ENCODE peak calls at places on chromosomes 13 and 19, in six cellular contexts. One of them, this sample, is unnamed. For H3K4me1, the result is how much of the 10 kb centered on the place peaks cover.

GRCh38 chr19:29560313-29561075 is 34.7 kb downstream of the VSTM2B start:
- DNase-seq in right lobe of liver: no peak
- DNase-seq in endothelial cell of umbilical vein: no peak
- DNase-seq in HCT116: no peak
- DNase-seq in suprapubic skin: no peak
- DNase-seq in ovary: no peak
- DNase-seq in this sample: no peak

GRCh38 chr19:7447648-7448047 is 41.2 kb downstream of the PEX11G start:
- DNase-seq in right lobe of liver: no peak
- DNase-seq in endothelial cell of umbilical vein: no peak
- DNase-seq in HCT116: no peak
- DNase-seq in suprapubic skin: no peak
- DNase-seq in ovary: no peak
- DNase-seq in this sample: no peak

GRCh38 chr13:26562538-26562890 is 5.0 kb downstream of the WASF3 start:
- DNase-seq in right lobe of liver: no peak
- DNase-seq in endothelial cell of umbilical vein: no peak
- DNase-seq in HCT116: no peak
- DNase-seq in suprapubic skin: no peak
- DNase-seq in ovary: no peak
- DNase-seq in this sample: no peak

GRCh38 chr19:9941646-9942045 is 5.3 kb upstream of the OLFM2 start:
- DNase-seq in right lobe of liver: no peak
- DNase-seq in endothelial cell of umbilical vein: no peak
- DNase-seq in HCT116: no peak
- DNase-seq in suprapubic skin: no peak
- DNase-seq in ovary: no peak
- DNase-seq in this sample: no peak

GRCh38 chr19:11111771-11112144 is 22.5 kb downstream of the LDLR start:
- DNase-seq in right lobe of liver: no peak
- DNase-seq in endothelial cell of umbilical vein: no peak
- DNase-seq in HCT116: no peak
- DNase-seq in suprapubic skin: no peak
- DNase-seq in ovary: no peak
- DNase-seq in this sample: no peak

GRCh38 chr13:74206061-74206561 is 71.9 kb upstream of the KLF12 start:
- DNase-seq in right lobe of liver: no peak
- DNase-seq in endothelial cell of umbilical vein: no peak
- DNase-seq in HCT116: no peak
- DNase-seq in suprapubic skin: no peak
- DNase-seq in ovary: no peak
- DNase-seq in this sample: no peak

GRCh38 chr19:11422163-11423068 is 3.3 kb upstream of the RGL3 start:
- DNase-seq in right lobe of liver: peak
- DNase-seq in endothelial cell of umbilical vein: peak
- DNase-seq in HCT116: no peak
- DNase-seq in suprapubic skin: peak
- DNase-seq in ovary: peak
- DNase-seq in this sample: peak

GRCh38 chr19:29421186-29421525 is 104.6 kb upstream of the VSTM2B start:
- DNase-seq in right lobe of liver: no peak
- DNase-seq in endothelial cell of umbilical vein: no peak
- DNase-seq in HCT116: no peak
- DNase-seq in suprapubic skin: no peak
- DNase-seq in ovary: no peak
- DNase-seq in this sample: no peak

GRCh38 chr13:74305876-74306275 is 171.7 kb upstream of the KLF12 start:
- DNase-seq in right lobe of liver: no peak
- DNase-seq in endothelial cell of umbilical vein: no peak
- DNase-seq in HCT116: no peak
- DNase-seq in suprapubic skin: no peak
- DNase-seq in ovary: no peak
- DNase-seq in this sample: no peak

GRCh38 chr19:53558404-53558803 is 20.5 kb downstream of the ZNF331 start:
- DNase-seq in right lobe of liver: no peak
- DNase-seq in endothelial cell of umbilical vein: no peak
- DNase-seq in HCT116: no peak
- DNase-seq in suprapubic skin: no peak
- DNase-seq in ovary: no peak
- DNase-seq in this sample: no peak

GRCh38 chr13:32266130-32266529 is 49.0 kb downstream of the ZAR1L start:
- DNase-seq in right lobe of liver: no peak
- DNase-seq in endothelial cell of umbilical vein: no peak
- DNase-seq in HCT116: no peak
- DNase-seq in suprapubic skin: no peak
- DNase-seq in ovary: no peak
- DNase-seq in this sample: no peak

GRCh38 chr19:38391911-38392464 is 3.5 kb downstream of the SPRED3 start:
- DNase-seq in right lobe of liver: no peak
- DNase-seq in endothelial cell of umbilical vein: no peak
- DNase-seq in HCT116: no peak
- DNase-seq in suprapubic skin: no peak
- DNase-seq in ovary: no peak
- DNase-seq in this sample: no peak

DNA sequence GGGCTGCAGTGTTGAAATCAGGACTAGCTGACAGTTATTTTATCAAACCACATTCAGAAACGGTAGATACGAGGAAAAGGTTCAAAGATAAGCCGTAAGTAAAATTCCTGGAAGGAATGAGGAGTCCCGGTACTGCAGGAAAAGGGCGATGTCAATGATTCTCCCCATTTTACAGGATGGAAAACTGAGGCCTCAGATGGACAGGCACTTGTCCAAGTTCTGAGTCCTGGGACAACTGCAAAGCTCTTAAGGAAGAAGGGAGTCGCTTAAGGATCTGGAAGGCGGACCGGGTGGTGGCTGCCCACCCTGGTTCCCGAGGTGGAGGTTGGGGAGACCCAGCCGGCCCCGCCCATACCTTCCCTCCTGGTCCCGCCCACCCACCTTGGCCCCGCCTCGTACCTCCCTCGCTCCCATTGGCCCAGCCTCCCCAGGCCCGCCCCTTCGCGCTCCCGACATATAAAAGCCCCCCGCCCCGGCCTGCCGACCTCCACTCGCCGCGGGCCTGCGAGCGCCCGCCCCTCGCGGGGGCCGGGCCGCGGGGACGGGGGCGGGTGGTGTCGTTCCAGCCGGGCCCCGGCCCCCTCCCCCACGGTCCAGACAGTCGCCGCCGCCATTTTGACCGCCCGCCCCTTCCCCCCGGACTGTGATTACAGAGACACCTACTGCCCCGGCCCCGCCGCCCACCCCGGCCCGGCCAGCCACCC is 587 bp downstream of the RFX1 start:
- DNase-seq in right lobe of liver: peak
- DNase-seq in endothelial cell of umbilical vein: peak
- DNase-seq in HCT116: peak
- DNase-seq in suprapubic skin: peak
- DNase-seq in ovary: peak
- DNase-seq in this sample: peak
- TF ChIP-seq POLR2A in right lobe of liver: peak
- TF ChIP-seq POLR2A in endothelial cell of umbilical vein: no peak
- TF ChIP-seq POLR2A in HCT116: no peak
- TF ChIP-seq POLR2A in suprapubic skin: peak
- TF ChIP-seq POLR2A in ovary: peak
- TF ChIP-seq POLR2A in this sample: peak

GRCh38 chr19:13053238-13053637 is 49.4 kb downstream of the LYL1 start:
- DNase-seq in right lobe of liver: no peak
- DNase-seq in endothelial cell of umbilical vein: no peak
- DNase-seq in HCT116: no peak
- DNase-seq in suprapubic skin: no peak
- DNase-seq in ovary: peak
- DNase-seq in this sample: no peak
- H3K4me1 ChIP-seq in right lobe of liver: under half
- H3K4me1 ChIP-seq in endothelial cell of umbilical vein: half or more
- H3K4me1 ChIP-seq in HCT116: half or more
- H3K4me1 ChIP-seq in suprapubic skin: half or more
- H3K4me1 ChIP-seq in ovary: half or more
- H3K4me1 ChIP-seq in this sample: half or more

DNA sequence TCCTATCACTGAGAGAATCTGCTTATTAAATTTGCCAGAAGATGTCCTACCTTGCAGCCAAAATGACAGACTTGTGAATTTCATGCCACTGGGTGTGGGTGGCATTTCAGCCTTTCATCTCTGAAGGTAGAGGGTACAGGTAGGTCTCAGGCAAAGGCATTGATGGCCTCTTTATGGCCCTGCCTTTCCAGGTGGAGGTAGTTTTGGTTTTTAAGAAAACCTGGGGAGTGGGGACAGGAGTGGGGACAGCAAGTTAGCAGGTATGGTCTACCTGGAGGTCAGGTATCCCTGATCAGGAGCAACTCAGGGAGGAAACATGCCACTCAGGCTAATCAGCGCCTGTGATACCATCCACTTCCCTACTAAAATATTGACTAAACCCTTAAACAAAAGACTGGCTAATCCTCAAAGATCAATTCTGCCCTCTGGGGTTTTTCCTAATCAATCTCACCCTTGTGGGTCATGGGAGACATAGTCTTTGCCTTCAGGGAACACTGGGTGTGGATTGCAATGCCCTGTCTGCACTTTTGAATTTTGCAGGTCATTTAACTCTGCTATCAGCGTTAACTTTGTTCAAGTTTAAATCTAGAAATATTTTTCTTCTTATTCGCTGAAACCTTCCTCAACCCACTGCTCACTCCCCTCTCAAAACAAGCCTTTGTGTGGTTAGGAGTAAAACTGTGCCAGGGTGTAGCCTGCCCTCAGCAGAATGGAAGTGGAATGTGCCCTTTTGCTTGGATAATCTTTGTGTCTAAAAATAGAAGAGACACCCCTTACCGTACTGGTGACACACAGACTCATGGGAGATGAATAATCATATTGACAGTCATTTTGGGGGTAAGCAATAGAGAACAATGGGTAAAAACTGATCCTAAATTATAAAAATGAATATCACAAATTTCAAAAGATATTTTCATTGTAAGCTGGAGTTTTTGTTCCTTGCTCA is 233.7 kb downstream of the COG6 start:
- DNase-seq in right lobe of liver: no peak
- DNase-seq in endothelial cell of umbilical vein: peak
- DNase-seq in HCT116: no peak
- DNase-seq in suprapubic skin: no peak
- DNase-seq in ovary: no peak
- DNase-seq in this sample: no peak
- H3K27ac ChIP-seq in right lobe of liver: no peak
- H3K27ac ChIP-seq in endothelial cell of umbilical vein: no peak
- H3K27ac ChIP-seq in HCT116: no peak
- H3K27ac ChIP-seq in suprapubic skin: no peak
- H3K27ac ChIP-seq in ovary: no peak
- H3K27ac ChIP-seq in this sample: no peak

DNA sequence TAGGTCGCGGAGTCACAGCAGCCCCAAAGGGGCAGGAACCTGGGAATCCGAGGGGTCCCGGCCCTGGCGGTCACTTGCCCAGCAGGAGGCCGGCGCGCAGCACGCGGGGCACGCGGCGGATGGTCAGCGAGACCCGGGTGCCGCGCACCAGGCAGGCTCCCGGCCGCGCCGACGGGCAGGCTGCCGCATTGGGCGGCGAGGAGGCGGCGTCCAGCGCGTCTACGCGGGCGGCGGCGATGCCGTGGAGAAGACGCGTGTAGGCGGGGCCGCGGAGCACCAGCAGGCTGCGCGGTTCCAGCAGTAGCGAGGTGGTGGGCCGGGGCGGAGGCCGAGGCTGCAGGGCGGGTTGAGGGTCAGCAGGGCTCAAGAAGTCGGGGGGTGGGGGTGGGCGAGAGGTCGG is 607 bp upstream of the SYNE4 start:
- DNase-seq in right lobe of liver: peak
- DNase-seq in endothelial cell of umbilical vein: peak
- DNase-seq in HCT116: no peak
- DNase-seq in suprapubic skin: peak
- DNase-seq in ovary: peak
- DNase-seq in this sample: peak
- TF ChIP-seq POLR2A in right lobe of liver: no peak
- TF ChIP-seq POLR2A in endothelial cell of umbilical vein: peak
- TF ChIP-seq POLR2A in HCT116: peak
- TF ChIP-seq POLR2A in suprapubic skin: no peak
- TF ChIP-seq POLR2A in ovary: no peak
- TF ChIP-seq POLR2A in this sample: peak

This sample was measured in body of pancreas.